ENCODE peak calls at places on chromosomes 7 and 10, in nine cellular contexts. M is HCT116, A is GM12865, D is tibial artery, J is sigmoid colon, T is A549, W is hepatocyte, U is thoracic aorta, K is adrenal gland. O is an unnamed sample.

GRCh38 chr10:125850766-125851731 is 27.7 kb downstream of the BCCIP start:
- DNase-seq in M (no peak), A (no peak), D (no peak), J (no peak), T (no peak), W (no peak), U (no peak), K (no peak), O (no peak)

GRCh38 chr7:95804090-95804489 is 31.7 kb downstream of the DYNC1I1 start:
- DNase-seq in M (no peak), A (no peak), D (no peak), J (no peak), T (no peak), W (no peak), U (no peak), K (no peak), O (no peak)

GRCh38 chr10:3102721-3103410 is 35.5 kb downstream of the PFKP start:
- DNase-seq in M (no peak), A (no peak), D (no peak), J (peak), T (peak), W (no peak), U (no peak), K (no peak), O (no peak)

GRCh38 chr7:2645274-2645868 is 13.6 kb downstream of the TTYH3 start:
- DNase-seq in M (no peak), A (peak), D (no peak), J (no peak), T (no peak), W (no peak), U (no peak), K (no peak), O (peak)

GRCh38 chr10:10307551-10307950 is 710.1 kb upstream of the CELF2 start:
- DNase-seq in M (no peak), A (no peak), D (no peak), J (no peak), T (no peak), W (no peak), U (no peak), K (no peak), O (no peak)

GRCh38 chr7:102306916-102307677 is 20.4 kb downstream of the SH2B2 start:
- DNase-seq in M (no peak), A (peak), D (peak), J (no peak), T (peak), W (peak), U (no peak), K (peak), O (peak)

GRCh38 chr7:139673762-139674161 is 104.0 kb downstream of the HIPK2 start:
- DNase-seq in M (no peak), A (no peak), D (no peak), J (no peak), T (no peak), W (no peak), U (no peak), K (no peak), O (no peak)

GRCh38 chr10:43781480-43782361 is 133.0 kb upstream of the ZNF32 start:
- DNase-seq in M (no peak), A (peak), D (no peak), J (no peak), T (no peak), W (peak), U (no peak), K (no peak), O (peak)

GRCh38 chr10:15720635-15721310 is 1.1 kb upstream of the ITGA8 start:
- DNase-seq in M (no peak), A (no peak), D (no peak), J (no peak), T (no peak), W (no peak), U (no peak), K (no peak), O (no peak)

GRCh38 chr7:29077181-29077580 is 69.2 kb downstream of the CPVL start:
- DNase-seq in M (no peak), A (no peak), D (no peak), J (no peak), T (no peak), W (no peak), U (no peak), K (no peak), O (no peak)

GRCh38 chr7:134186022-134186421 is 58.9 kb downstream of the LRGUK start:
- DNase-seq in M (no peak), A (no peak), D (no peak), J (no peak), T (no peak), W (no peak), U (no peak), K (no peak), O (no peak)

GRCh38 chr10:94439275-94439861 is 37.0 kb downstream of the TBC1D12 start:
- DNase-seq in M (no peak), A (peak), D (no peak), J (no peak), T (peak), W (no peak), U (no peak), K (no peak), O (no peak)

GRCh38 chr10:126921974-126922525 is 16.8 kb downstream of the DOCK1 start:
- DNase-seq in M (peak), A (no peak), D (peak), J (no peak), T (peak), W (no peak), U (no peak), K (no peak), O (no peak)

DNA sequence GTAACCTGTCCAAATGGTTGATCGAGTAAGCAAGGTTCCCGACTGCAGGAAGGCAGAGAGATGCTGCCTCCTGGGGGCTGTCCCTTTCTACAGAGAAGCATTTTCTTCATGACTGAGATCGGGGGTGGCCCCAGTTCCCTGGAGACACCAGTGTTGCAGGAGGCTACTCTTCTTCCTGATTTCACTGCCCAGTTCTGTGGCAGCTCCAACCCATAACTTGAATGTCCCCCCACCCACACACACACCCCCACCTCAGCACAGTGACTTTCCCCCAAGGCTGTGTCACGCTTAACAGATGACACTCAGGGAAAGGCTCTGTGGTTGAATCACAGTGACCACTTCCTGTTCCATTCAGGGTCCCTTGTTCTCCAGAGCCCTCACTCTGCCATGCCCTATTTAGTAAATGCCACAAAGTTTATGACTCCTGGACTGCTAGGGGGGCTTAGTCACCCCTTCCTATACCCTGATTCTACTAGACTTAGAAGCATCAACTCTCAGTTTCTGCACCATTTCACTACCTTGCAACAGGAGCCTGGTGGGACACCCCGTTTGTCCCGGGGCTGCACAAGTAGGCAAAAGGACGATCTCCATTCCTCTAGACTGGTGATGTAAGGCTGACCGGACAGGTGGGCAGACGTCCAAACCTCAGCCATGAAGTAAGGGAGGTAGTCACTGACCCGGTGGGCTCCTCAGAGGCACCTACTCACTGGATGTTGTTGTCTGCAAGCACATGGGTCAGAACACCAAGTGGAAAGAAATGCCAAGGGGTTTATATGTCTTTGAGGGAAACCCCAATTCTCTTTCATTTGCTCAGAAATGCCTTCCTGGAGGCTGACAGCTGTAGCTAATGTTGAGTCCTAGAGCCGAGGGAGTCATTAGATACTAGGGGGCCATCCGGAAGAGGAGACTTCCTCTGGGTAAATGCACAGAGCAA is 31.3 kb upstream of the SMC3 start:
- DNase-seq in M (no peak), A (peak), D (no peak), J (no peak), T (no peak), W (no peak), U (no peak), K (no peak), O (peak)
- TF ChIP-seq CTCF in M (peak), A (peak), D (no peak), J (peak), T (peak), W (peak), U (no peak), K (peak), O (peak)

GRCh38 chr10:114045071-114045737 is 1.5 kb downstream of the ADRB1 start:
- DNase-seq in M (no peak), A (peak), D (no peak), J (peak), T (no peak), W (peak), U (no peak), K (peak), O (peak)
- H3K4me3 ChIP-seq in M (no peak), A (peak), D (peak), J (peak), T (no peak), W (no peak), U (peak), K (no peak), O (no peak)

GRCh38 chr10:34260904-34261303 is 554.2 kb downstream of the PARD3 start:
- DNase-seq in M (no peak), A (no peak), D (no peak), J (no peak), T (no peak), W (no peak), U (no peak), K (no peak), O (no peak)

DNA sequence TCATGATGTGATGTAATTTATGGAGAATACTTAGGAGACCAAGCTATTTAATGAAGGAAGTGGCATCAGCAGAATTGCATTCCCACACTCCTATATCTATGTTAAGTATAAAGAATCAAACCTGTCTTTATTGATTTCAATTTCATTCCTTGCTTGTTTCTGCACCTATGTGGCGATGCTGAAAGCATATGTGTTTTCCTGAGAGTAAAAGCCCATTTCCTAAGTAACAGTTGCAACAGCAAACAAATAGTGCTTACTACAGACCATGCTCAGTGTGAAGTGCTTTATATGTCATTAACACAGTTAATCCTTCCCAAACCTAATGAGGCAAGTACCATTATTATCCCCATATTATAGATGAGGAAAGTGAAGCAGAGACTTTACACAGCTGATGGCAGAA is 552.1 kb downstream of the PARD3 start:
- DNase-seq in M (no peak), A (no peak), D (no peak), J (no peak), T (peak), W (no peak), U (no peak), K (no peak), O (no peak)
- TF ChIP-seq CTCF in M (peak), A (no peak), D (no peak), J (no peak), T (peak), W (no peak), U (no peak), K (no peak), O (peak)

GRCh38 chr10:104113557-104113956 is 8.4 kb upstream of the SFR1 start:
- DNase-seq in M (no peak), A (no peak), D (no peak), J (no peak), T (no peak), W (no peak), U (no peak), K (no peak), O (peak)

GRCh38 chr10:104104926-104105325 is 17.0 kb upstream of the SFR1 start:
- DNase-seq in M (no peak), A (no peak), D (no peak), J (no peak), T (peak), W (no peak), U (no peak), K (no peak), O (no peak)

GRCh38 chr10:104104418-104104817 is 17.6 kb upstream of the SFR1 start:
- DNase-seq in M (no peak), A (peak), D (no peak), J (no peak), T (no peak), W (no peak), U (no peak), K (no peak), O (no peak)

GRCh38 chr10:104109908-104110662 is 11.9 kb upstream of the SFR1 start:
- DNase-seq in M (peak), A (no peak), D (no peak), J (no peak), T (peak), W (peak), U (no peak), K (no peak), O (peak)
- H3K4me3 ChIP-seq in M (no peak), A (no peak), D (no peak), J (no peak), T (no peak), W (no peak), U (no peak), K (no peak), O (no peak)

GRCh38 chr10:78033623-78034470 is at the start of gene RPS24:
- DNase-seq in M (peak), A (peak), D (peak), J (peak), T (peak), W (peak), U (peak), K (peak), O (peak)
- TF ChIP-seq CTCF in M (no peak), A (no peak), D (no peak), J (no peak), T (no peak), W (no peak), U (no peak), K (no peak), O (no peak)

GRCh38 chr7:145845345-145845744 is 271.3 kb upstream of the CNTNAP2 start:
- DNase-seq in M (no peak), A (no peak), D (no peak), J (no peak), T (no peak), W (no peak), U (no peak), K (no peak), O (no peak)
- H3K4me3 ChIP-seq in M (no peak), A (no peak), D (no peak), J (no peak), T (no peak), W (no peak), U (no peak), K (no peak), O (no peak)

GRCh38 chr7:151124205-151124880 is 38.1 kb downstream of the AGAP3 start:
- DNase-seq in M (no peak), A (no peak), D (no peak), J (no peak), T (no peak), W (no peak), U (no peak), K (no peak), O (no peak)
- TF ChIP-seq CTCF in M (no peak), A (no peak), D (peak), J (no peak), T (no peak), W (no peak), U (no peak), K (no peak), O (no peak)

O was measured in NB4.